ENCODE peak calls at places on chromosomes 11 and 22, in eight cellular contexts. P is cardiac muscle cell, G is choroid plexus epithelial cell, S is BE2C, T is omental fat pad, I is spleen, Z is kidney, J is upper lobe of right lung. K is an unnamed sample.

GRCh38 chr11:18731427-18731826 is 5.4 kb upstream of the IGSF22 start:
- DNase-seq in G (no peak), J (no peak), T (no peak), S (no peak), P (no peak), Z (no peak), I (no peak), K (no peak)

GRCh38 chr22:19904881-19905618 is 36.5 kb upstream of the COMT start:
- DNase-seq in G (no peak), Z (no peak), J (no peak), P (no peak), T (no peak), S (no peak), I (no peak), K (no peak)

GRCh38 chr11:120512727-120513435 is 1.3 kb downstream of the GRIK4 start:
- DNase-seq in P (no peak), I (peak; percentile 72), S (no peak), J (peak; percentile 62), G (no peak), T (no peak), Z (no peak), K (no peak)

GRCh38 chr11:101030015-101030414 is 99.6 kb downstream of the PGR start:
- DNase-seq in S (no peak), T (no peak), Z (no peak), I (no peak), J (no peak), P (peak; percentile 4), G (peak; percentile 19), K (no peak)

GRCh38 chr11:69546735-69547370 is 65.4 kb downstream of the LINC01488 start:
- DNase-seq in P (no peak), G (no peak), S (no peak), T (no peak), I (peak; percentile 43), J (peak; percentile 18), Z (no peak), K (no peak)

GRCh38 chr11:97574976-97575665 is 1185.3 kb downstream of the JRKL start:
- DNase-seq in J (no peak), P (no peak), G (peak; percentile 21), Z (no peak), S (no peak), T (no peak), I (no peak), K (no peak)

GRCh38 chr22:30382340-30382739 is 4.9 kb downstream of the RNF215 start:
- DNase-seq in S (no peak), G (no peak), Z (no peak), T (no peak), I (no peak), P (no peak), J (no peak), K (no peak)

GRCh38 chr11:125071408-125071807 is 8.3 kb downstream of the SLC37A2 start:
- DNase-seq in J (no peak), Z (no peak), P (no peak), S (no peak), I (peak; percentile 66), T (no peak), G (no peak), K (no peak)

GRCh38 chr11:117606807-117607206 is 190.2 kb downstream of the DSCAML1 start:
- DNase-seq in J (no peak), S (no peak), P (no peak), I (no peak), G (no peak), Z (no peak), T (no peak), K (no peak)

GRCh38 chr22:38016182-38017078 is 32.1 kb upstream of the SOX10 start:
- DNase-seq in I (no peak), S (no peak), P (peak; percentile 80), G (peak; percentile 34), T (no peak), Z (no peak), J (no peak), K (no peak)

GRCh38 chr11:112844530-112844929 is 116.7 kb upstream of the NCAM1 start:
- DNase-seq in J (no peak), I (no peak), S (no peak), G (no peak), T (no peak), P (no peak), Z (no peak), K (no peak)

GRCh38 chr11:1199689-1200610 is 22.9 kb upstream of the MUC5B start:
- DNase-seq in Z (peak; percentile 68), J (peak; percentile 60), S (no peak), P (no peak), I (peak; percentile 70), G (no peak), T (no peak), K (no peak)

GRCh38 chr11:61080986-61081590 is 21.2 kb upstream of the CD5 start:
- DNase-seq in P (no peak), T (no peak), Z (no peak), G (no peak), I (no peak), S (no peak), J (no peak), K (no peak)
- TF ChIP-seq CTCF in P (no peak), T (no peak), Z (no peak), G (no peak), I (no peak), S (no peak), J (no peak), K (no peak)

DNA sequence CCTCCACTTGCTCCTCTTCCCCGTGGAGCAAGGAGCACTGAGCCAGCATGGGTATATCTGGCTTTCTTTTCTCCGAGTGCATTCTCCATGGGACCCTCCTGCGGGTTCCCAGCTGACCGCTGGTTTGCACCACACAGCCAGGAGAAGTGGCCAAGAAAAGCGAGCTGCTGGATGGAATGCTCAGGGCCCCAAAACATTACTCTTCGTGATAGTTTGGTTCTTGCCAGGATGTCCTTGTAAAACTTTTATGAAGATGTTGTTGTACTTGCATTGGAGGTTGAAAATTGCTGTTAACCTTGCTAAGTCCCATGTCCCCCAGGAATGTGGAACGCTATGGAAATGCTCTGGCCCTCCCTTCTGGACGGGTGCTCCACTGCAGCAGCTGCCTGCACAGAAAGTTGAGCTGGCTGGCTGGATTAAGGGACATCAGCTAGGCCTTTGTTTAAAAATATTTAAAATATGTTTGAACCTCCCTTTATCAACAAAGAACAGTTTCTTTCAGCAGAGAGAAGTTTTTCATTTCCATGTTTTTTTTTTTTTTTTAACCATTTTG is 68.7 kb downstream of the ZNRF3 start:
- DNase-seq in S (no peak), T (no peak), I (no peak), J (no peak), P (peak; percentile 47), G (peak; percentile 59), Z (no peak), K (no peak)
- TF ChIP-seq CTCF in S (no peak), T (no peak), I (no peak), J (peak; percentile 16), P (peak; percentile 13), G (peak; percentile 48), Z (peak; percentile 24), K (no peak)

DNA sequence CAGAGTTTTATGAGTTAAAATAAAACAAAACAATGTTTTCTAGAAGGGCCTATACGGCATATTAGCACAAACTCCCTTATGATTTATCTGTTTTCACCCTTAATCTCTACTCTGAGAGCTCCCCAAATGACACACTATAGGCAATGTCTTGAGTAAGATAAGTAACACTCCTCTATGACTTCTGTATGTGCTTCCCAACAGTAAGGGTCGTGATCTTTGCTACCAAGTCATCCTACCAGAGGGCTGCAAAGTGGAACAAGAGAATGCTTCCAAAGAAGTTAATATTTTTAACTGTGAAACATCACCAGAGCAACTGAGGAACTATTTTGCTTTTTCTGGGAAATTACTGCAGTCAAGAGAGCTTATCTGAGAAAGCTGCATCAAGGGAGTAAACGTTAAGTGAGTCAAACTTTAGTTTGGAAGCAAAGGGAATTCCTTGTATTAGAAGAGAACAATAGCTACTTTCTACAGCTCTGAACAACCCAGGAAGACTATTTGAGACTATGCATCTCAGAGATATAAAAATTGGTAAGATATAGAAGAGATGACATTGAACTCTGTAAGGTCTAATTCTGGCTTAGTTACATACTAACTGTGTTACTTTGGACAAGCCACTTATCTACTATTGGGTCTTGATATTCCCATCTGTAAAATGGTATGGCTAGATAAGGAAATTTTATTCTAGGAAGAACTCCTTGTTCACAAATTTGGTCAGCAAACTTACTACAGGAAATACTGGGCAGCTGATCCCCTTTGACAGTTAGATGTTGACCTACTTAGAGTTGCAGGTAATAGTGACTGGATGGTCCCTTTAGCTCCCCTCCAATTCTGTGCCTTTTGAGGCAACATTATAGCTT is 43.7 kb upstream of the CCDC34 start:
- DNase-seq in S (no peak), G (no peak), Z (no peak), P (peak; percentile 78), T (no peak), I (no peak), J (no peak), K (no peak)
- TF ChIP-seq CTCF in S (no peak), G (no peak), Z (no peak), P (no peak), T (no peak), I (no peak), J (no peak), K (no peak)

DNA sequence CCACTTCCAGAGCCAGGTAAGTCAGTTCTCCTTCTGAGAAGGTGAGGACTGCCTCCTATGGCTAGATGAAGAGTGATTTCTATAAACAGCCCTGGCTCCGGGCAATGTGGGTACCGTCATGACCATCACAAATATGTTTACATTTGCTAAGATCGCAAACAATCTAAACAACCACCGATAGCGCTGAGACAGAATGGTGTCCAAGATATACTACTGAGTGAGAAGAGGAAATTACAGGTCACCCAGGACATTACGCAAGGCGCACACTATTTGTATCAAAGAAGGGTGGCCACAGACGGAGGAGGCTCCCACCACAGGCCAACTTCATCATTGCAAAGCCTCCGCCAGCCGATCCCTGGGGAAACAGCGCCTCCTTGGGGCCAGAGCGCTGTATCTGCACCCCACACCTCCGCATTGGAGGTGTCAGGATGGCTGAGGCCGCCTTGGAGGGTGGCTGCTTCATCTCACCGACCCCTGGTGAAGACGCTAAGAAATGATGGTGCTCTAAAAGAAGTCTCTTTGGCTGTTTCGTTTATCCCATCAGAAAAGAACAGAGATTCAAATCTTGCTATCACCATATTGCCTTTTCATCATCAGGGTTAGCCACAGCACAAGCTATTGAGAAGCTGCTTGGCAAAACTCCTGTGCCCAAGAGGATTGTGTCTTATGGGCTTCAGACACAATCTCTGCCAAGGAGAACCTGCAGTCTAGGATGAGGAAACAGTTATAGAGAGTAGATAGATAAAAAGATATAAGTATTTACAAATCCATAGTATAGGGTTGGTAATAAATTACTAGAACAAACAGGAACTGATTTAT is 12.3 kb upstream of the ASRGL1 start:
- DNase-seq in P (peak; percentile 55), J (peak; percentile 81), S (peak; percentile 60), I (peak; percentile 78), Z (no peak), G (peak; percentile 64), T (no peak), K (peak; percentile 68)
- TF ChIP-seq CTCF in P (peak; percentile 71), J (peak; percentile 67), S (peak; percentile 76), I (peak; percentile 28), Z (peak; percentile 28), G (peak; percentile 83), T (no peak), K (peak; percentile 64)

K was measured in nephron progenitor cell.